ENCODE peak calls at places on chromosome 10, in four cellular contexts. A, H, O and M are unnamed samples.
A peak's percentile ranks its signal among the peaks of the same experiment; 100 is the strongest.

GRCh38 chr10:55203319-55203718 is 402.3 kb upstream of the PCDH15 start:
- DNase-seq in A (no peak), H (no peak), O (no peak), M (no peak)

GRCh38 chr10:73850863-73851461 is 23.4 kb downstream of the CAMK2G start:
- DNase-seq in A (peak; percentile 51), H (no peak), O (peak; percentile 86), M (peak; percentile 78)

GRCh38 chr10:28721318-28721717 is 44.0 kb downstream of the BAMBI start:
- DNase-seq in A (no peak), H (no peak), O (no peak), M (no peak)

GRCh38 chr10:30387646-30388243 is 38.7 kb upstream of the MTPAP start:
- DNase-seq in A (no peak), H (no peak), O (no peak), M (no peak)

GRCh38 chr10:36629476-36629875 is 495.9 kb upstream of the ANKRD30A start:
- DNase-seq in A (no peak), H (no peak), O (no peak), M (no peak)

GRCh38 chr10:30228638-30229037 is 120.4 kb downstream of the MTPAP start:
- DNase-seq in A (no peak), H (no peak), O (no peak), M (no peak)

GRCh38 chr10:571643-572042 is 117.8 kb downstream of the DIP2C start:
- DNase-seq in A (no peak), H (no peak), O (no peak), M (no peak)

GRCh38 chr10:50621981-50622496 is 1.7 kb downstream of the SGMS1 start:
- DNase-seq in A (peak; percentile 96), H (peak; percentile 39), O (peak; percentile 93), M (peak; percentile 98)

GRCh38 chr10:59793924-59794323 is 40.7 kb upstream of the MRLN start:
- DNase-seq in A (no peak), H (no peak), O (no peak), M (no peak)

GRCh38 chr10:102802920-102803534 is 34.2 kb downstream of the CYP17A1 start:
- DNase-seq in A (peak; percentile 97), H (no peak), O (no peak), M (no peak)

GRCh38 chr10:74898201-74898976 is 72.0 kb downstream of the KAT6B start:
- DNase-seq in A (no peak), H (no peak), O (no peak), M (no peak)

GRCh38 chr10:121296378-121296777 is 301.9 kb downstream of the FGFR2 start:
- DNase-seq in A (no peak), H (no peak), O (no peak), M (no peak)

GRCh38 chr10:20767028-20767427 is 130.1 kb downstream of the NEBL start:
- DNase-seq in A (peak; percentile 48), H (no peak), O (no peak), M (no peak)

GRCh38 chr10:102419561-102420442 is 834 bp upstream of the FBXL15 start:
- DNase-seq in A (no peak), H (peak; percentile 87), O (no peak), M (no peak)

GRCh38 chr10:58175990-58176910 is 91.4 kb downstream of the IPMK start:
- DNase-seq in A (no peak), H (peak; percentile 12), O (no peak), M (no peak)

GRCh38 chr10:49169776-49170175 is 18.4 kb downstream of the TMEM273 start:
- DNase-seq in A (no peak), H (no peak), O (no peak), M (no peak)
- H3K27ac ChIP-seq in A (no peak overlapping the region), H (no peak overlapping the region), O (no peak overlapping the region), M (no peak overlapping the region)

DNA sequence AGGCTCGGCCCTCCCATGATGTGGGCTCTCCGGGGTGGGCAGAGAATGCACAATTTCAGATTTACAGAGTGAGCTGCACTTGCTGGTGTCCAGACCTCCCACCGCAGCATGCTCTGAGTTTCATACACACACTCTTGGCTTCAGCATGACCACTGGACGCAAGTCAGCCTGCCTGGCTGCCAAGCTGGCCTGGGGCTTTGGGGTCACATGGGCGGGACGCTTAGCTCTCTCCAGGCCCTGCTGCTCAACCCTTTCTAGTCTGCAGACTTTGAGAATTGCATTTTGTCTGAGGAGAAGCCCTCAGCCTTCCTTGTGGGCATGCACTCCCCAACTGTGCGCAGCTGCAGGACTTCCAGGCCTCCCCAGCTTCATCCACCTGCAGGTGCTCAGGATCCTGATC is 5.7 kb downstream of the CYP2E1 start:
- DNase-seq in A (no peak), H (no peak), O (no peak), M (no peak)
- H3K27ac ChIP-seq in A (no peak overlapping the region), H (no peak overlapping the region), O (no peak overlapping the region), M (no peak overlapping the region)

DNA sequence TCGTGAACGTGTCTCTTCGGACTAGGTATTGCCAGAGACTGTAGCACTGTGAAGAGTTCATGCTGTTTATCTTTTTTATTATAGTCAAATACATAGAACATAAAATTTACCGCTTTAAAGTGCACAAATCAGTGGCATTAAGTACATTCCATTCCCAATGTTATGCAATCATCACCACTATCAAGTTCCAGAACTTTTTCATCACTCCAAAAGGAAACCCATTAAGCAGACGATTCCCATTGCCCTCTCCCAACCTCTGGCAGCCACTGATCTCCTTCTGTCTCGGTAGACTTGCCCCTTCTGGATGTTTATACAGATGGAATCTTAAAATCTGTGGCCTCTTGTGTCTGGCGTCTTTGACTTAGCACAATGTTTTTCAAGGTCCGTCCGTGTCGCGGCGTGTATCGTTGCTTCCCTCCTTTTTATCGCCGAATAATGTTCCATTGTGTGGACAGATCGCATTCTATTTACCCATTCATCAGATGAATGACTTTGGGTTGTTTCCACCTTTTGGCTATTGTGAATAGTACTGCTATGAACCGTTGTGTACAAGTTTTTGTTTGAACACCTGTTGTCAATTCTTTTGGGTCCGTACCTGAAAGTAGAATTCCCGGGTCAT is 2.7 kb downstream of the PROSER2 start:
- DNase-seq in A (no peak), H (no peak), O (no peak), M (no peak)
- H3K27ac ChIP-seq in A (no peak overlapping the region), H (no peak overlapping the region), O (peak overlapping the region; percentile 42), M (no peak overlapping the region)

DNA sequence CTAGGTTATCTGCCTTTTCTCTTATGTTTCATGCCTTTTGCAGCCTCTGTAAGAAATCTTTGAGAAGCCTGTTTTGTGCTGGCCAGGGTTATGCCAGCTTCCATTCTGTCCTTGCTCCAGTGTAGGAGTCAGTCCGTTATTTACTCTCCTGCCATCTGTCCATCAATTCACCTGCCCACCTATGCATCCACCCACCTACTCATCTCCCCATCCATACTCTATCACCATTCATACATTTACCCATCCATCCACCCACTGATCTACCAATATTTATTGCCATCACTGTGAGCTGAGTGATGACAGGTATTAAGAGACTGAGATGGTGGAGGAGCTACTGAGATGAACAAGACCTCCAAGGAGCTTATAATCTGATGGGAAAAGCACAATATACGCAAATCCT is 12.7 kb upstream of the PPIF start:
- DNase-seq in A (no peak), H (no peak), O (no peak), M (no peak)
- H3K27ac ChIP-seq in A (no peak overlapping the region), H (no peak overlapping the region), O (no peak overlapping the region), M (no peak overlapping the region)

DNA sequence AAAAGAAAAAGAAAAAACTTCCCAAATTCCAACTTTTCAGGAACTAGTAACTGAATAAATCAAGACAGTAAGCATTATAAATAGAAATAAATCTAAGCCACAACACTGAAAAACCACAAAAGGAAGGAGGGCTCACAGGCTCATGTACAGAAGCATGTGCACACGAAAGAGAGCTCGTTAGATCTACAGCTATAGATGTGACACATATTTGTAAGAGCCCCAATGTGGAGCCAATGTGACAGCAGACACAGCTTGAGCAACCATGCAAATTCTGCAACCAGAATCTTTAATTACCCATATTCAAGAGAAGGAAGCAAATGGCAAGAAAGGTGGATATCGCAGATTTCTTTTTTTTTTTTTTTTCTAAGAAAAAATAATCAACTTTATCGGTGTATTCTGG is 94.7 kb downstream of the SORBS1 start:
- DNase-seq in A (no peak), H (no peak), O (no peak), M (no peak)
- H3K27ac ChIP-seq in A (no peak overlapping the region), H (no peak overlapping the region), O (no peak overlapping the region), M (peak overlapping the region; percentile 43)

GRCh38 chr10:34102237-34102673 is 712.8 kb downstream of the PARD3 start:
- DNase-seq in A (peak; percentile 43), H (no peak), O (no peak), M (peak; percentile 81)

GRCh38 chr10:34106356-34106885 is 708.7 kb downstream of the PARD3 start:
- DNase-seq in A (no peak), H (no peak), O (no peak), M (no peak)

GRCh38 chr10:34101001-34101400 is 714.1 kb downstream of the PARD3 start:
- DNase-seq in A (no peak), H (no peak), O (no peak), M (no peak)

GRCh38 chr10:34104829-34105572 is 710.1 kb downstream of the PARD3 start:
- DNase-seq in A (no peak), H (no peak), O (no peak), M (no peak)

GRCh38 chr10:34102917-34103506 is 712.1 kb downstream of the PARD3 start:
- DNase-seq in A (no peak), H (no peak), O (no peak), M (no peak)
- H3K27ac ChIP-seq in A (no peak overlapping the region), H (no peak overlapping the region), O (no peak overlapping the region), M (peak overlapping the region; percentile 71)

GRCh38 chr10:71744897-71745658 is 25.5 kb upstream of the C10orf105 start:
- DNase-seq in A (no peak), H (no peak), O (no peak), M (no peak)
- H3K27ac ChIP-seq in A (no peak overlapping the region), H (no peak overlapping the region), O (peak overlapping the region; percentile 88), M (no peak overlapping the region)

DNA sequence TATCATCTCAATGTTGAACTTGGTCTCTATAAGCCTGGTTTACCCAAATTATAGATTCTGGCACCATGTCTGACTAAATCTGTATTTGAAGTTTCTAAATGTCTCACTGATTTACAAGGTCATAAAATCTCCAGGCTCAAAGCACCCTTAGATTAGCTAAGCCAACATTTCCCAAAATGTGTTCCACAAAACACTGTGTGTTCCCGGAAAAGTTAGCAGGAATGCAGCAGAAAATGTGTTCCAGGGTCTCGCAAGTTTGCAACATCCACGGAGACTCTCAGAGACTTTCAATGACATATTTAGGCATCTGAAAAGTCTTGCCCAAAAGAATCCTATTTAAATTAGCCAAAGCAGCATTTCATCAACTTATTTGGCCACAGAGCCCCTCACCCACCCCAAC is 91.9 kb downstream of the SORBS1 start:
- DNase-seq in A (no peak), H (no peak), O (no peak), M (no peak)
- H3K27ac ChIP-seq in A (no peak overlapping the region), H (no peak overlapping the region), O (peak overlapping the region; percentile 51), M (peak overlapping the region; percentile 81)